ENCODE peak calls at places on chromosomes 5 and 9, in five cellular contexts. N is H1, X is IMR-90, I is trophoblast cell, T is H9. D is an unnamed sample.

GRCh38 chr5:152349683-152350526 is 55.2 kb downstream of the NMUR2 start:
- DNase-seq in T (peak; percentile 48), N (peak; percentile 70), I (peak; percentile 16), X (peak; percentile 14), D (peak; percentile 56)

GRCh38 chr5:122362361-122362760 is 50.3 kb downstream of the SNCAIP start:
- DNase-seq in I (no peak), T (no peak), X (peak; percentile 51), N (no peak), D (peak; percentile 61)

GRCh38 chr5:142548739-142549275 is 137.1 kb downstream of the FGF1 start:
- DNase-seq in T (peak; percentile 93), X (peak; percentile 97), I (peak; percentile 76), N (peak; percentile 73), D (peak; percentile 99)

GRCh38 chr5:56740000-56740399 is 75.3 kb upstream of the MAP3K1 start:
- DNase-seq in T (no peak), X (no peak), N (no peak), I (no peak), D (no peak)

GRCh38 chr5:92371171-92371888 is 988.2 kb upstream of the ARRDC3 start:
- DNase-seq in I (no peak), X (no peak), N (no peak), T (no peak), D (no peak)

GRCh38 chr5:39835371-39835770 is 410.6 kb upstream of the DAB2 start:
- DNase-seq in N (no peak), T (no peak), X (no peak), I (no peak), D (no peak)

GRCh38 chr9:95188459-95188858 is 129.1 kb downstream of the FANCC start:
- DNase-seq in N (no peak), I (no peak), T (no peak), X (peak; percentile 13), D (no peak)

GRCh38 chr9:127629468-127630081 is 17.5 kb downstream of the STXBP1 start:
- DNase-seq in N (peak; percentile 55), I (no peak), T (no peak), X (peak; percentile 35), D (peak; percentile 56)

GRCh38 chr9:20200900-20201495 is 412.2 kb upstream of the SLC24A2 start:
- DNase-seq in N (no peak), T (no peak), X (no peak), I (no peak), D (peak; percentile 25)

GRCh38 chr5:73218552-73219171 is 45.7 kb downstream of the TMEM174 start:
- DNase-seq in I (no peak), X (peak; percentile 72), N (no peak), T (no peak), D (peak; percentile 57)

GRCh38 chr5:103498800-103499199 is 63.8 kb downstream of the NUDT12 start:
- DNase-seq in X (no peak), T (peak; percentile 32), N (no peak), I (no peak), D (peak; percentile 19)

GRCh38 chr9:136373300-136374182 is at the start of gene CARD9:
- DNase-seq in N (no peak), X (no peak), I (no peak), T (no peak), D (no peak)

GRCh38 chr5:132261881-132262845 is 4.7 kb downstream of the PDLIM4 start:
- DNase-seq in I (peak; percentile 25), T (peak; percentile 17), N (peak; percentile 31), X (no peak), D (no peak)

GRCh38 chr9:104177003-104177611 is 83.0 kb downstream of the SMC2 start:
- DNase-seq in X (no peak), T (no peak), I (no peak), N (no peak), D (peak; percentile 26)

GRCh38 chr9:81083821-81084512 is 605.4 kb downstream of the TLE1 start:
- DNase-seq in X (peak; percentile 80), N (no peak), T (no peak), I (no peak), D (no peak)

GRCh38 chr5:180338001-180338707 is 15.0 kb downstream of the GFPT2 start:
- DNase-seq in X (no peak), N (no peak), I (no peak), T (no peak), D (no peak)

GRCh38 chr9:130920762-130921482 is 18.1 kb downstream of the FIBCD1 start:
- DNase-seq in I (no peak), T (no peak), X (no peak), N (no peak), D (no peak)

GRCh38 chr5:151096001-151096373 is 15.2 kb upstream of the TNIP1 start:
- DNase-seq in T (no peak), N (no peak), X (no peak), I (no peak), D (no peak)

GRCh38 chr9:93674580-93675335 is 98.4 kb downstream of the PHF2 start:
- DNase-seq in T (peak; percentile 17), N (peak; percentile 37), X (no peak), I (no peak), D (no peak)

GRCh38 chr5:76337949-76338589 is 65.0 kb upstream of the IQGAP2 start:
- DNase-seq in T (peak; percentile 90), N (peak; percentile 68), X (peak; percentile 47), I (peak; percentile 88), D (peak; percentile 99)

GRCh38 chr5:139482050-139482889 is at the start of gene STING1:
- DNase-seq in X (peak; percentile 98), N (no peak), T (no peak), I (no peak), D (no peak)

GRCh38 chr5:442335-443238 is at the start of gene EXOC3:
- DNase-seq in I (peak; percentile 65), T (peak; percentile 70), X (peak; percentile 56), N (peak; percentile 81), D (peak; percentile 74)

GRCh38 chr5:159096555-159097460 is 2.9 kb downstream of the EBF1 start:
- DNase-seq in T (peak; percentile 33), X (no peak), N (no peak), I (no peak), D (peak; percentile 47)

GRCh38 chr9:79353856-79354520 is 217.8 kb upstream of the TLE4 start:
- DNase-seq in I (no peak), T (no peak), X (peak; percentile 85), N (no peak), D (no peak)

GRCh38 chr5:116038817-116039216 is 6.5 kb downstream of the ARL14EPL start:
- DNase-seq in T (no peak), X (no peak), I (no peak), N (no peak), D (no peak)

GRCh38 chr5:128403350-128403749 is 134.7 kb downstream of the FBN2 start:
- DNase-seq in T (no peak), X (no peak), I (no peak), N (no peak), D (no peak)

GRCh38 chr5:62111428-62111827 is 194.6 kb upstream of the KIF2A start:
- DNase-seq in N (no peak), T (no peak), I (no peak), X (no peak), D (no peak)

GRCh38 chr9:135326141-135326540 is 153.4 kb upstream of the PPP1R26 start:
- DNase-seq in X (no peak), I (no peak), N (no peak), T (peak; percentile 19), D (no peak)

GRCh38 chr5:33969572-33970452 is 14.7 kb downstream of the SLC45A2 start:
- DNase-seq in I (no peak), T (peak; percentile 51), X (peak; percentile 71), N (no peak), D (peak; percentile 64)

GRCh38 chr5:135016926-135017325 is 17.1 kb downstream of the PITX1 start:
- DNase-seq in T (peak; percentile 26), I (no peak), N (peak; percentile 42), X (no peak), D (no peak)

GRCh38 chr9:81416476-81417298 is 272.7 kb downstream of the TLE1 start:
- DNase-seq in N (no peak), X (peak; percentile 41), I (peak; percentile 16), T (no peak), D (no peak)

DNA sequence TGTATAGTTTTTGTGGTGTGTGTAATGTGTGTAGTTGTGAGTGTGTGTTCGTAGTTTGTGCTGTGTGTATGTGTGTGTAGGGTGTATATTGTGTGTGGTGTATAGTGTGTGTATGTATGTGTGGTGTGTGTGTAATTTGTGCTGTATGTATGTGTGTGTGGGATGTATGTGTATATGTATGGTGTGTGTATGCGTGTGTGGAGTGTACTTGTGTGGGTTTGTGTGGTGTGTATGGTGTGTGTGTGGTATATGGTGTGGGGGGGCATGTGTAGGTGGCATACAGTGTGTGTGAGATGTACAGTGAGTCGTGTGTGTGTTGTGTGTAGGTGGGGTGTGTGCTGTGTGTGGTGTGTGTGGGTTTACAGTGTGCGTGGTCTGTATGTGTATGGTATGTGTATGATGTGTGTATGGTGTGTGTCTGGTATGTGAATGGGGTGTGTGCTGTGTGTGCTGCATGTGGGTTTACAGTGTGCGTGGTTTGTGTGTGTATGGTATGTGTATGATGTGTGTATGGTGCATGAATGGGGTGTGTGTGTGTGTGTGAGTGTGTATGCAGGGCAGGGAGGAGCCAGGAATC is 125.2 kb downstream of the GADD45G start:
- DNase-seq in X (no peak), I (no peak), T (no peak), N (no peak), D (no peak)
- H2BK120ac ChIP-seq in X (no peak overlapping the region), I (peak overlapping the region; percentile 9), T (no peak overlapping the region), N (peak overlapping the region; percentile 39), D (no peak overlapping the region)

GRCh38 chr5:138464388-138465287 is 641 bp upstream of the EGR1 start:
- DNase-seq in N (peak; percentile 98), I (peak; percentile 99), X (peak; percentile 98), T (peak; percentile 98), D (peak; percentile 100)
- H2BK120ac ChIP-seq in N (no peak overlapping the region), I (peak overlapping the region; percentile 80), X (peak overlapping the region; percentile 52), T (no peak overlapping the region), D (no peak overlapping the region)

GRCh38 chr5:74237746-74238145 is 402.8 kb downstream of the ENC1 start:
- DNase-seq in I (no peak), T (no peak), X (no peak), N (no peak), D (no peak)
- H2BK120ac ChIP-seq in I (no peak overlapping the region), T (no peak overlapping the region), X (no peak overlapping the region), N (no peak overlapping the region), D (no peak overlapping the region)

GRCh38 chr5:68154119-68154857 is 61.3 kb upstream of the PIK3R1 start:
- DNase-seq in N (no peak), X (no peak), T (no peak), I (no peak), D (no peak)
- H2BK120ac ChIP-seq in N (no peak overlapping the region), X (no peak overlapping the region), T (no peak overlapping the region), I (no peak overlapping the region), D (no peak overlapping the region)

DNA sequence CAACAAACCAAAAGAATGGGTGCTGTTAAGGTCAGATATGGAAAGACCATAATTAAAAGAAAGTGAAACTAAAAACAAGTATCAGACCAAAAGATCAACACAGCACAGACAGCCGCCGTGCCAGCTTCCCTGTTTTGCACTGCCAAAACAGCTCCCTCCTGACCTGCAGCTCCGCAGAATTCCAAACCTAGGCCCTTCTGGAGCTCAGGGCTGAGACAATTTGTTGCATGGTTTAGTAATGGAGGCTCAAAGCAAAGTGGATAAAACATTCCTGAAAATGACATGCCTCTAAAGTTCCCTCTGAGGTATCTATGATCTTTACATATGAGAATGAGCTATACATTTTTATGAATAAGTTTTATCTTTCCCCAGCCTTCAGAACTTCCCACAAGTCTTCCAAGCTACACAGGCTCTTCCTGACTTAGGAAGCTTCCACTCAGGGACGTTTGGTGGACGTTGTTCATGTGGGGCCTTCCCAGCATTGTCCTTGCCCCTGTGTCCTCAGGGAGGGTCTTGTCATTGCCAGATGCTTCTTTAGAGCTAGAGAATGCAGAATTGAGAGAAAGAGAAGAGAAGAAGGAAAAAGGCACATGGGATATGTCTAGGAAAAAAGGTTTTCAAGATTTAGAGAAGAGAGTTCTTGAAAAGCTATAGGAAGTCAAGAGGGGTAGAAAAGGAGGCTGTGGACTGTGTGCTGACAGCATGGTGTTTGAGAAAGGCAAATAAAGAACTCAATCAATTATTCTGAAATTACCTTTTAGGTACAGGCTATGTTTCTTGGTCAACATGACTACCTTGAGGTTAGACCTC is 28.4 kb upstream of the SSBP2 start:
- DNase-seq in X (peak; percentile 26), T (no peak), I (no peak), N (no peak), D (no peak)
- H2BK120ac ChIP-seq in X (peak overlapping the region; percentile 87), T (no peak overlapping the region), I (no peak overlapping the region), N (no peak overlapping the region), D (no peak overlapping the region)